ENCODE peak calls at places on chromosomes 2 and 18, in four cellular contexts. I is epithelial cell of esophagus, Q is AG08395, A is COLO829. W is an unnamed sample.

GRCh38 chr2:169439900-169440299 is 39.4 kb upstream of the BBS5 start:
- DNase-seq in I (no peak), A (no peak), Q (no peak), W (no peak)

GRCh38 chr2:58939388-58939787 is 698.3 kb upstream of the FANCL start:
- DNase-seq in A (no peak), I (peak), Q (peak), W (no peak)

GRCh38 chr2:24824071-24824588 is 30.9 kb downstream of the CENPO start:
- DNase-seq in I (no peak), A (no peak), Q (no peak), W (no peak)

GRCh38 chr2:52034706-52035105 is 1002.8 kb upstream of the NRXN1 start:
- DNase-seq in Q (no peak), I (no peak), A (no peak), W (no peak)

GRCh38 chr2:20562540-20563225 is 88.2 kb downstream of the HS1BP3 start:
- DNase-seq in I (no peak), A (no peak), Q (no peak), W (no peak)

GRCh38 chr2:42556351-42556890 is 12.0 kb upstream of the MTA3 start:
- DNase-seq in A (no peak), I (no peak), Q (no peak), W (no peak)

GRCh38 chr18:79625195-79625923 is 54.2 kb upstream of the CTDP1 start:
- DNase-seq in A (no peak), Q (no peak), I (peak), W (no peak)

GRCh38 chr18:11411021-11411420 is 198.4 kb upstream of the SLC35G4 start:
- DNase-seq in I (no peak), A (no peak), Q (peak), W (no peak)

GRCh38 chr18:37962316-37962966 is 396.8 kb upstream of the CELF4 start:
- DNase-seq in A (no peak), I (no peak), Q (no peak), W (no peak)

GRCh38 chr2:102848366-102848839 is 86.6 kb downstream of the TMEM182 start:
- DNase-seq in I (peak), Q (peak), A (peak), W (peak)

GRCh38 chr2:202643012-202643858 is 8.5 kb downstream of the FAM117B start:
- DNase-seq in I (no peak), Q (no peak), A (no peak), W (no peak)

GRCh38 chr18:27991391-27991790 is 185.5 kb downstream of the CDH2 start:
- DNase-seq in A (no peak), Q (no peak), I (no peak), W (no peak)

GRCh38 chr2:19122220-19122619 is 236.2 kb downstream of the OSR1 start:
- DNase-seq in Q (no peak), A (no peak), I (no peak), W (no peak)

GRCh38 chr2:120912101-120912985 is 176.7 kb downstream of the GLI2 start:
- DNase-seq in I (no peak), Q (peak), A (peak), W (no peak)

GRCh38 chr18:78890388-78890787 is 89.2 kb upstream of the SALL3 start:
- DNase-seq in Q (no peak), I (no peak), A (no peak), W (no peak)

GRCh38 chr18:8287184-8287885 is 321.9 kb upstream of the RAB12 start:
- DNase-seq in A (no peak), Q (no peak), I (no peak), W (peak)